ENCODE peak calls at places on chromosomes 1 and 21, in six cellular contexts. M, K, A, L, C and V are unnamed samples.

GRCh38 chr1:52928083-52928404 is 968 bp downstream of the SCP2 start:
- DNase-seq in C (no peak), K (no peak), L (no peak), M (no peak), A (no peak), V (no peak)

GRCh38 chr1:197955486-197956394 is 38.6 kb downstream of the LHX9 start:
- DNase-seq in C (peak; percentile 65), M (no peak), A (no peak), K (no peak), L (no peak), V (no peak)

GRCh38 chr1:1990222-1990621 is 13.4 kb downstream of the CFAP74 start:
- DNase-seq in K (no peak), L (no peak), C (no peak), M (no peak), A (no peak), V (no peak)

GRCh38 chr1:20578721-20579380 is 10.0 kb upstream of the CDA start:
- DNase-seq in M (no peak), K (no peak), L (no peak), A (no peak), C (peak; percentile 73), V (no peak)

GRCh38 chr1:204341380-204341779 is 18.3 kb downstream of the PLEKHA6 start:
- DNase-seq in L (no peak), M (no peak), A (no peak), C (peak; percentile 90), K (no peak), V (no peak)

GRCh38 chr1:198416276-198416675 is 124.2 kb downstream of the ATP6V1G3 start:
- DNase-seq in L (no peak), K (no peak), C (peak; percentile 59), A (peak; percentile 2), M (peak; percentile 48), V (no peak)

GRCh38 chr1:67393240-67393639 is 37.0 kb downstream of the SERBP1 start:
- DNase-seq in A (no peak), K (no peak), C (no peak), M (no peak), L (no peak), V (no peak)

GRCh38 chr1:230807029-230807428 is 59.8 kb downstream of the CAPN9 start:
- DNase-seq in K (no peak), A (no peak), M (no peak), C (no peak), L (no peak), V (no peak)

GRCh38 chr1:183288583-183288982 is 102.5 kb downstream of the LAMC2 start:
- DNase-seq in C (no peak), K (no peak), M (no peak), A (no peak), L (no peak), V (no peak)

GRCh38 chr1:68313736-68314594 is 81.6 kb upstream of the WLS start:
- DNase-seq in C (no peak), M (peak; percentile 64), L (no peak), A (peak; percentile 24), K (no peak), V (no peak)

GRCh38 chr1:53328490-53329182 is 766 bp upstream of the LRP8 start:
- DNase-seq in K (peak; percentile 48), L (no peak), A (peak; percentile 72), C (no peak), M (no peak), V (no peak)

GRCh38 chr21:43936186-43936967 is 71.4 kb downstream of the AGPAT3 start:
- DNase-seq in L (no peak), A (no peak), M (no peak), K (no peak), C (no peak), V (no peak)

GRCh38 chr1:215081566-215082531 is 688 bp upstream of the KCNK2 start:
- DNase-seq in L (no peak), M (no peak), K (peak; percentile 6), C (peak; percentile 23), A (peak; percentile 44), V (no peak)

GRCh38 chr1:36096500-36097412 is 8.1 kb downstream of the ADPRS start:
- DNase-seq in M (no peak), K (peak; percentile 72), A (peak; percentile 66), C (peak; percentile 5), L (no peak), V (no peak)

GRCh38 chr1:48225579-48225978 is 3.1 kb downstream of the SLC5A9 start:
- DNase-seq in A (no peak), M (no peak), C (no peak), L (no peak), K (no peak), V (no peak)

GRCh38 chr1:28322209-28322608 is 6.6 kb upstream of the MED18 start:
- DNase-seq in A (no peak), K (no peak), M (no peak), L (no peak), C (no peak), V (peak; percentile 48)

GRCh38 chr1:77313491-77313890 is 31.7 kb downstream of the AK5 start:
- DNase-seq in K (peak; percentile 22), C (peak; percentile 15), M (peak; percentile 24), A (peak; percentile 56), L (no peak), V (no peak)

GRCh38 chr21:36828208-36828607 is 129.3 kb downstream of the SIM2 start:
- DNase-seq in C (no peak), L (no peak), A (no peak), K (no peak), M (no peak), V (no peak)

GRCh38 chr1:69263982-69264381 is 303.7 kb upstream of the LRRC7 start:
- DNase-seq in K (no peak), L (peak; percentile 35), C (no peak), M (peak; percentile 3), A (no peak), V (no peak)

GRCh38 chr1:155003766-155004351 is 1.3 kb downstream of the ZBTB7B start:
- DNase-seq in A (peak; percentile 59), K (no peak), C (peak; percentile 38), L (no peak), M (peak; percentile 33), V (no peak)

GRCh38 chr1:47980501-47980900 is 16.7 kb downstream of the TRABD2B start:
- DNase-seq in C (no peak), L (no peak), A (no peak), M (no peak), K (no peak), V (no peak)

DNA sequence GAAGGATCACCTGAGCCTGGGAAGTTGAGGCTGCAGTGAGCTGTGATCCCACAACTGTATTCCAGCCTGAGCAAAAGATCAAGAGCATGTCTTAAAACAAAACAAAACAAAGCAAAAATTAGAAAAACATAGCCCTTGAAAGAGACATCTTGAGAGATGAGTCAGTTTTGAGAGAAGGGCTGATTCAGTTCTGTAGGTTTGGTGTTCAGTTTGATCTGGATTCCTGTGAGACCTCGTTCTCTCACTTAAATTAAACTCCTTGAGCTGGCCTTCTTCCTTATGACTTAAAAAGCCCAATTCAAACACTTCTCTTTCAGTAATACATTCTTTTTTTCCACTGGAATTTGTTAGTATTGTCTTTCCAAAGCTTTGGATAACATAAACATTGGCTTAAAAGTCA is 164.2 kb downstream of the NRIP1 start:
- DNase-seq in C (peak; percentile 63), L (no peak), A (no peak), M (no peak), K (no peak), V (no peak)
- H3K9ac ChIP-seq in C (no peak overlapping the region), L (no peak overlapping the region), A (no peak overlapping the region), M (no peak overlapping the region), K (no peak overlapping the region), V (no peak overlapping the region)

GRCh38 chr1:226870026-226870322 is 442 bp upstream of the PSEN2 start:
- DNase-seq in K (no peak), A (no peak), L (no peak), M (no peak), C (no peak), V (no peak)
- H3K9ac ChIP-seq in K (peak overlapping the region; percentile 87), A (no peak overlapping the region), L (peak overlapping the region; percentile 14), M (no peak overlapping the region), C (peak overlapping the region; percentile 47), V (peak overlapping the region; percentile 52)

GRCh38 chr1:202105571-202106339 is 17.0 kb upstream of the GPR37L1 start:
- DNase-seq in C (peak; percentile 59), L (no peak), K (peak; percentile 81), M (no peak), A (peak; percentile 91), V (no peak)
- H3K9ac ChIP-seq in C (no peak overlapping the region), L (peak overlapping the region; percentile 34), K (peak overlapping the region; percentile 63), M (no peak overlapping the region), A (no peak overlapping the region), V (no peak overlapping the region)

GRCh38 chr1:17676387-17677060 is 78.6 kb upstream of the ACTL8 start:
- DNase-seq in K (no peak), C (no peak), L (no peak), M (no peak), A (no peak), V (no peak)

GRCh38 chr1:17678011-17678410 is 77.1 kb upstream of the ACTL8 start:
- DNase-seq in C (no peak), L (no peak), M (no peak), A (no peak), K (no peak), V (no peak)

GRCh38 chr1:17674707-17675505 is 80.2 kb upstream of the ACTL8 start:
- DNase-seq in M (no peak), C (peak; percentile 5), K (no peak), A (no peak), L (no peak), V (no peak)

GRCh38 chr1:17673335-17674075 is 81.6 kb upstream of the ACTL8 start:
- DNase-seq in L (no peak), M (no peak), C (no peak), A (peak; percentile 42), K (no peak), V (no peak)

DNA sequence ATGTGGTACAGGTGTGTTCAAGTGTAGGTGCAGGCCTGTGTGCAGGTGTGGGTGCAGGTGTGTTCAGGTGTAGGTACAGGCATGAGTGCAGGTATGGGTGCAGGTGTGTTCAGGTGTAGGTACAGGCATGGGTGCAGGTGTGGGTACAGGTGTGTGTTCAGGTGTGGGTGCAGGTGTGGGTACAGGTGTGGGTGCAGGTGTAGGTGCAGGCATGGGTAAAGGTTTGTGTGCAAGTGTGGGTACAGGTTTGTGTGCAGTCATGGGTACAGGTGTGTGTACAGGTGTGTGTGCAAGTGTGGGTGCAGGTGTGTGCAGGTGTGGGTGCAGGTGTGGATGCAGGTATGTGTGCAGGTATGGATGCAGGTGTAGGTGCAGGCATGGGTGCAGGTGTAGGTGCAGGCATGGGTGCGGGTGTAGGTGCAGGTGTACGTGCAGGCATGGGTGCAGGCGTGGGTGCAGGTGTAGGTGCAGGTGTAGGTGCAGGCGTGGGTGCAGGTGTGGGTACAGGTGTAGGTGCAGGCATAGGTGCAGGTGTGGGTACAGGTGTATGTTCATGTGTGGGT is 79.4 kb upstream of the ACTL8 start:
- DNase-seq in C (no peak), A (no peak), K (no peak), L (no peak), M (no peak), V (no peak)
- H3K9ac ChIP-seq in C (no peak overlapping the region), A (no peak overlapping the region), K (no peak overlapping the region), L (no peak overlapping the region), M (no peak overlapping the region), V (no peak overlapping the region)

DNA sequence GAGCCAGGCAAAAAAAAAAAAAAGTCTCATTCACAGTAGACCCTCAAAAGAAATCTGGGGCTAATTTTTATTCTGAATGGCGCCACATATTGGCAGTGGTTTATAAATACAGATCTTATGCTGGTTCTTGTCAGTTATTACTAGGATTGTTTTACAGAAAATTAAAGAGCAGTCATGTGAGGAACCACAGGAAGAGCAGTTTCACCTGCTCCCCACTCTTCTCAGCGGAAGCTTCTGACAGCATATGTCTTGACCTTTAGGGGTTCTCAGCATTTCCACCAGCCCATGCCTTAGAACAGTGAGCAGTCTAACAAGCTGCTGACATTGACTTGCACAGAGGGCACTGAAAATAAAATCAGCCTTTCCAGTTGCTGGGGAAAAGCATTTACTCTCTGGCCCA is 144.4 kb downstream of the SYT2 start:
- DNase-seq in K (no peak), C (no peak), L (no peak), A (no peak), M (no peak), V (peak; percentile 71)
- H3K9ac ChIP-seq in K (no peak overlapping the region), C (no peak overlapping the region), L (no peak overlapping the region), A (no peak overlapping the region), M (no peak overlapping the region), V (no peak overlapping the region)